ENCODE peak calls at places on chromosome 21, in six cellular contexts. U is H9; B is CD4-positive, alpha-beta memory T cell; A is activated CD8-positive, alpha-beta memory T cell treated with anti-CD3 and anti-CD28 coated beads, Interleukin-2, amount 50 U/mL, for 48 hours; Z is HEK293T; X is activated naive CD8-positive, alpha-beta T cell treated with anti-CD3 and anti-CD28 coated beads, Interleukin-2, amount 50 U/mL, for 24 hours. M is an unnamed sample.

GRCh38 chr21:20720623-20721022 is 277.6 kb upstream of the NCAM2 start:
- DNase-seq in U (no peak), B (no peak), A (no peak), Z (no peak), X (no peak), M (no peak)

GRCh38 chr21:28900481-28900880 is 92.2 kb downstream of the LTN1 start:
- DNase-seq in U (no peak), B (no peak), A (no peak), Z (no peak), X (no peak), M (no peak)

GRCh38 chr21:21096956-21097355 is 98.7 kb downstream of the NCAM2 start:
- DNase-seq in U (no peak), B (no peak), A (no peak), Z (no peak), X (no peak), M (no peak)

GRCh38 chr21:23936991-23937390 is 1670.3 kb downstream of the MRPL39 start:
- DNase-seq in U (no peak), B (no peak), A (no peak), Z (no peak), X (no peak), M (no peak)

GRCh38 chr21:35416866-35417453 is 367.9 kb upstream of the RUNX1 start:
- DNase-seq in U (no peak), B (no peak), A (no peak), Z (no peak), X (no peak), M (no peak)

GRCh38 chr21:29656504-29657227 is 283.1 kb downstream of the GRIK1 start:
- DNase-seq in U (no peak), B (no peak), A (no peak), Z (no peak), X (no peak), M (no peak)

GRCh38 chr21:35988396-35989140 is 71.8 kb downstream of the SETD4 start:
- DNase-seq in U (no peak), B (no peak), A (no peak), Z (no peak), X (no peak), M (no peak)

GRCh38 chr21:10616535-10616934 is 95.2 kb downstream of the TPTE start:
- DNase-seq in U (no peak), B (no peak), A (no peak), Z (no peak), X (no peak), M (no peak)

GRCh38 chr21:42063206-42063577 is 7.9 kb upstream of the UMODL1 start:
- DNase-seq in U (no peak), B (no peak), A (no peak), Z (no peak), X (peak; percentile 14), M (no peak)

GRCh38 chr21:38531142-38531541 is 32.9 kb upstream of the ERG start:
- DNase-seq in U (no peak), B (no peak), A (no peak), Z (no peak), X (no peak), M (no peak)

GRCh38 chr21:34996304-34997081 is 52.6 kb downstream of the RUNX1 start:
- DNase-seq in U (no peak), B (no peak), A (no peak), Z (no peak), X (peak; percentile 53), M (no peak)

GRCh38 chr21:30408782-30409494 is 13.1 kb downstream of the KRTAP13-1 start:
- DNase-seq in U (peak; percentile 98), B (peak; percentile 2), A (no peak), Z (peak; percentile 69), X (peak; percentile 2), M (no peak)

GRCh38 chr21:41634858-41635257 is 126.9 kb upstream of the TMPRSS2 start:
- DNase-seq in U (no peak), B (no peak), A (no peak), Z (no peak), X (no peak), M (no peak)

GRCh38 chr21:45161039-45161945 is 86.9 kb downstream of the ADARB1 start:
- DNase-seq in U (peak; percentile 37), B (no peak), A (no peak), Z (no peak), X (no peak), M (no peak)

GRCh38 chr21:42513985-42514882 is 582 bp downstream of the SLC37A1 start:
- DNase-seq in U (peak; percentile 81), B (peak; percentile 59), A (peak; percentile 82), Z (peak; percentile 58), X (peak; percentile 75), M (peak; percentile 73)

GRCh38 chr21:28099296-28099695 is 893.4 kb downstream of the LTN1 start:
- DNase-seq in U (no peak), B (no peak), A (no peak), Z (no peak), X (no peak), M (no peak)

GRCh38 chr21:33149166-33149565 is 79.2 kb downstream of the OLIG1 start:
- DNase-seq in U (no peak), B (no peak), A (no peak), Z (no peak), X (no peak), M (no peak)

GRCh38 chr21:17461014-17461413 is 51.8 kb upstream of the CXADR start:
- DNase-seq in U (no peak), B (no peak), A (no peak), Z (no peak), X (no peak), M (peak; percentile 61)

GRCh38 chr21:41526478-41527087 is 18.6 kb upstream of the TMPRSS2 start:
- DNase-seq in U (no peak), B (no peak), A (no peak), Z (no peak), X (no peak), M (peak; percentile 82)

GRCh38 chr21:15023782-15024181 is 41.0 kb downstream of the NRIP1 start:
- DNase-seq in U (no peak), B (no peak), A (no peak), Z (no peak), X (no peak), M (no peak)

GRCh38 chr21:36788116-36788515 is 89.2 kb downstream of the SIM2 start:
- DNase-seq in U (no peak), B (no peak), A (no peak), Z (no peak), X (no peak), M (no peak)

GRCh38 chr21:45611296-45611695 is 32.2 kb upstream of the PCBP3 start:
- DNase-seq in U (peak; percentile 10), B (no peak), A (peak; percentile 18), Z (no peak), X (no peak), M (no peak)

GRCh38 chr21:15729674-15730483 is at the start of gene USP25:
- DNase-seq in U (peak; percentile 89), B (peak; percentile 86), A (peak; percentile 90), Z (peak; percentile 92), X (peak; percentile 82), M (peak; percentile 94)

M was measured in left lobe of liver.